ENCODE peak calls at places on chromosomes 13 and 19, in six cellular contexts. One of them, this sample, is unnamed.

GRCh38 chr13:49530452-49530851 is 34.7 kb downstream of the PHF11 start:
- DNase-seq in uterus: no peak
- DNase-seq in SK-N-SH: no peak
- DNase-seq in psoas muscle: no peak
- DNase-seq in dorsolateral prefrontal cortex: no peak
- DNase-seq in suprapubic skin: no peak
- DNase-seq in this sample: no peak

GRCh38 chr13:113207890-113208423 is 512 bp downstream of the PCID2 start:
- DNase-seq in dorsolateral prefrontal cortex: peak; percentile 17
- DNase-seq in psoas muscle: peak; percentile 43
- DNase-seq in SK-N-SH: no peak
- DNase-seq in suprapubic skin: no peak
- DNase-seq in uterus: no peak
- DNase-seq in this sample: peak; percentile 67

GRCh38 chr13:107968470-107968869 is 246.9 kb downstream of the LIG4 start:
- DNase-seq in psoas muscle: no peak
- DNase-seq in SK-N-SH: no peak
- DNase-seq in suprapubic skin: no peak
- DNase-seq in uterus: no peak
- DNase-seq in dorsolateral prefrontal cortex: no peak
- DNase-seq in this sample: no peak

GRCh38 chr19:11339254-11340098 is at the start of gene RAB3D:
- DNase-seq in suprapubic skin: peak; percentile 95
- DNase-seq in uterus: peak; percentile 94
- DNase-seq in dorsolateral prefrontal cortex: peak; percentile 88
- DNase-seq in SK-N-SH: peak; percentile 99
- DNase-seq in psoas muscle: peak; percentile 90
- DNase-seq in this sample: peak; percentile 93

GRCh38 chr13:79745141-79745540 is 264.2 kb downstream of the NDFIP2 start:
- DNase-seq in uterus: no peak
- DNase-seq in psoas muscle: no peak
- DNase-seq in dorsolateral prefrontal cortex: no peak
- DNase-seq in SK-N-SH: peak; percentile 9
- DNase-seq in suprapubic skin: no peak
- DNase-seq in this sample: no peak

GRCh38 chr19:18118420-18119242 is 21.1 kb downstream of the MAST3 start:
- DNase-seq in dorsolateral prefrontal cortex: peak; percentile 49
- DNase-seq in SK-N-SH: no peak
- DNase-seq in suprapubic skin: no peak
- DNase-seq in uterus: no peak
- DNase-seq in psoas muscle: no peak
- DNase-seq in this sample: no peak

GRCh38 chr13:45289936-45290563 is 50.9 kb downstream of the TPT1 start:
- DNase-seq in suprapubic skin: no peak
- DNase-seq in dorsolateral prefrontal cortex: no peak
- DNase-seq in psoas muscle: no peak
- DNase-seq in uterus: no peak
- DNase-seq in SK-N-SH: no peak
- DNase-seq in this sample: no peak

GRCh38 chr19:30083125-30083681 is 141.2 kb downstream of the URI1 start:
- DNase-seq in uterus: no peak
- DNase-seq in dorsolateral prefrontal cortex: no peak
- DNase-seq in psoas muscle: no peak
- DNase-seq in SK-N-SH: no peak
- DNase-seq in suprapubic skin: no peak
- DNase-seq in this sample: no peak

GRCh38 chr13:91368676-91369425 is 21.4 kb downstream of the MIR17HG start:
- DNase-seq in suprapubic skin: no peak
- DNase-seq in SK-N-SH: no peak
- DNase-seq in dorsolateral prefrontal cortex: no peak
- DNase-seq in uterus: no peak
- DNase-seq in psoas muscle: no peak
- DNase-seq in this sample: no peak

GRCh38 chr13:113974304-113975281 is 717 bp upstream of the C13orf46 start:
- DNase-seq in suprapubic skin: peak; percentile 56
- DNase-seq in SK-N-SH: no peak
- DNase-seq in dorsolateral prefrontal cortex: no peak
- DNase-seq in psoas muscle: peak; percentile 9
- DNase-seq in uterus: peak; percentile 13
- DNase-seq in this sample: peak; percentile 47

GRCh38 chr13:108433976-108434375 is 164.5 kb downstream of the TNFSF13B start:
- DNase-seq in SK-N-SH: no peak
- DNase-seq in uterus: no peak
- DNase-seq in dorsolateral prefrontal cortex: no peak
- DNase-seq in suprapubic skin: no peak
- DNase-seq in psoas muscle: no peak
- DNase-seq in this sample: no peak

GRCh38 chr13:112688560-112689497 is 1.0 kb upstream of the ATP11A start:
- DNase-seq in psoas muscle: no peak
- DNase-seq in suprapubic skin: peak; percentile 61
- DNase-seq in uterus: no peak
- DNase-seq in SK-N-SH: no peak
- DNase-seq in dorsolateral prefrontal cortex: peak; percentile 28
- DNase-seq in this sample: no peak

GRCh38 chr19:19280561-19280960 is 7.5 kb upstream of the TM6SF2 start:
- DNase-seq in suprapubic skin: no peak
- DNase-seq in SK-N-SH: no peak
- DNase-seq in uterus: no peak
- DNase-seq in psoas muscle: no peak
- DNase-seq in dorsolateral prefrontal cortex: peak; percentile 84
- DNase-seq in this sample: no peak

GRCh38 chr13:109700176-109700575 is 86.2 kb downstream of the IRS2 start:
- DNase-seq in psoas muscle: peak; percentile 49
- DNase-seq in suprapubic skin: no peak
- DNase-seq in uterus: no peak
- DNase-seq in dorsolateral prefrontal cortex: peak; percentile 29
- DNase-seq in SK-N-SH: peak; percentile 87
- DNase-seq in this sample: no peak

GRCh38 chr13:31051999-31052398 is 109.7 kb downstream of the HSPH1 start:
- DNase-seq in uterus: no peak
- DNase-seq in suprapubic skin: peak; percentile 19
- DNase-seq in dorsolateral prefrontal cortex: no peak
- DNase-seq in SK-N-SH: no peak
- DNase-seq in psoas muscle: no peak
- DNase-seq in this sample: no peak

GRCh38 chr19:38118176-38118575 is 105.8 kb downstream of the DPF1 start:
- DNase-seq in suprapubic skin: no peak
- DNase-seq in uterus: no peak
- DNase-seq in dorsolateral prefrontal cortex: no peak
- DNase-seq in psoas muscle: no peak
- DNase-seq in SK-N-SH: no peak
- DNase-seq in this sample: no peak

GRCh38 chr19:584240-585001 is 5.3 kb upstream of the HCN2 start:
- DNase-seq in uterus: peak; percentile 45
- DNase-seq in dorsolateral prefrontal cortex: peak; percentile 51
- DNase-seq in psoas muscle: peak; percentile 57
- DNase-seq in SK-N-SH: peak; percentile 95
- DNase-seq in suprapubic skin: peak; percentile 65
- DNase-seq in this sample: no peak

GRCh38 chr19:46727036-46727501 is 10.2 kb upstream of the PRKD2 start:
- DNase-seq in SK-N-SH: no peak
- DNase-seq in suprapubic skin: no peak
- DNase-seq in dorsolateral prefrontal cortex: peak; percentile 44
- DNase-seq in psoas muscle: no peak
- DNase-seq in uterus: no peak
- DNase-seq in this sample: no peak

GRCh38 chr19:42149447-42150202 is 17.4 kb upstream of the POU2F2 start:
- DNase-seq in SK-N-SH: peak; percentile 36
- DNase-seq in uterus: no peak
- DNase-seq in dorsolateral prefrontal cortex: no peak
- DNase-seq in psoas muscle: no peak
- DNase-seq in suprapubic skin: no peak
- DNase-seq in this sample: no peak

GRCh38 chr13:48449656-48450055 is 36.7 kb upstream of the LPAR6 start:
- DNase-seq in suprapubic skin: no peak
- DNase-seq in uterus: no peak
- DNase-seq in dorsolateral prefrontal cortex: no peak
- DNase-seq in psoas muscle: no peak
- DNase-seq in SK-N-SH: no peak
- DNase-seq in this sample: no peak

DNA sequence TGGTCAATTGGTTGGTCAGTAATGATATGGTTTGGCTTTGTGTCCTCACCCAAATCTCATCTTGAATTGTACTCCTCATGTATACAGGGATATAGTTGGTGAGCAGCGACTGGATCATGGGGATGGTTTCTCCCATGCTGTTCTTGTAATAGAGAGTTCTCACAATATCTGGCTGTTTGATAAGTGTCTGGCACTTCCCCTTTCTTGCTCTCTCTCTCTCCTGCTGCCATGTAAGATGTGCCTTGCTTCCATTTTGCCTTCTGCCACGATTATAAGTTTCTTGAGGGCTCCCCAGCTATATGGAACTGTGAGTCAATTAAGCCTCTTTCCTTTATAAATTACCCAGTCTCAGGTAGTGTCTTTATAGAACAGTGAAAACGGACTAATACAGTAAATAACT is 120.7 kb downstream of the TRPC4 start:
- DNase-seq in dorsolateral prefrontal cortex: no peak
- DNase-seq in suprapubic skin: no peak
- DNase-seq in uterus: no peak
- DNase-seq in psoas muscle: no peak
- DNase-seq in SK-N-SH: no peak
- DNase-seq in this sample: no peak
- H3K4me3 ChIP-seq in dorsolateral prefrontal cortex: no peak overlapping the region
- H3K4me3 ChIP-seq in suprapubic skin: no peak overlapping the region
- H3K4me3 ChIP-seq in uterus: no peak overlapping the region
- H3K4me3 ChIP-seq in psoas muscle: no peak overlapping the region
- H3K4me3 ChIP-seq in SK-N-SH: no peak overlapping the region
- H3K4me3 ChIP-seq in this sample: no peak overlapping the region

GRCh38 chr19:48239582-48240141 is 16.1 kb downstream of the CARD8 start:
- DNase-seq in psoas muscle: peak; percentile 20
- DNase-seq in uterus: no peak
- DNase-seq in suprapubic skin: no peak
- DNase-seq in dorsolateral prefrontal cortex: no peak
- DNase-seq in SK-N-SH: no peak
- DNase-seq in this sample: no peak

GRCh38 chr19:48246101-48246500 is 9.6 kb downstream of the CARD8 start:
- DNase-seq in uterus: no peak
- DNase-seq in psoas muscle: no peak
- DNase-seq in SK-N-SH: no peak
- DNase-seq in dorsolateral prefrontal cortex: no peak
- DNase-seq in suprapubic skin: no peak
- DNase-seq in this sample: no peak

GRCh38 chr19:48247212-48247611 is 8.5 kb downstream of the CARD8 start:
- DNase-seq in suprapubic skin: no peak
- DNase-seq in uterus: no peak
- DNase-seq in SK-N-SH: no peak
- DNase-seq in dorsolateral prefrontal cortex: no peak
- DNase-seq in psoas muscle: no peak
- DNase-seq in this sample: no peak

GRCh38 chr19:48248081-48248833 is 7.5 kb downstream of the CARD8 start:
- DNase-seq in uterus: no peak
- DNase-seq in suprapubic skin: no peak
- DNase-seq in SK-N-SH: no peak
- DNase-seq in psoas muscle: no peak
- DNase-seq in dorsolateral prefrontal cortex: no peak
- DNase-seq in this sample: no peak

DNA sequence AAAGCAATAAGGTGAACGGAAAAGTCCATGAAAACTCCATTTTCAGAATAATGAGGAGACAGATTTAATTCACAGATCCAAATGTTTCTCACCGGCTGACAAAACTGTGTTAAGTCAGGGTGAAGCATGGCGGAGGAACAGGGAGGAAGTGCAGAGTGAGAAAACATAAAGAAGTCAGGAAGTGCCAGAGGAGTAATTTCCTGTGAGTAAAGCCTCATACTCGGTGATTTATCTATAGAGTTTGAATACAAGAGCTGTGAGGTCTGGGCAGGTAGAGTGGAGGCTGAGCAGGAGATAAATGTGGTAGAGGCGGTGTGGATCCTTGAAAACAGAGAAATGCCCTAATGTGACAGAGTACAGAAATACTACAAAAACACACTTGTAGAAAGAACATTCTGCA is 11.4 kb downstream of the CARD8 start:
- DNase-seq in SK-N-SH: no peak
- DNase-seq in dorsolateral prefrontal cortex: no peak
- DNase-seq in suprapubic skin: no peak
- DNase-seq in psoas muscle: no peak
- DNase-seq in uterus: no peak
- DNase-seq in this sample: no peak
- H3K27ac ChIP-seq in SK-N-SH: no peak overlapping the region
- H3K27ac ChIP-seq in dorsolateral prefrontal cortex: no peak overlapping the region
- H3K27ac ChIP-seq in suprapubic skin: no peak overlapping the region
- H3K27ac ChIP-seq in psoas muscle: no peak overlapping the region
- H3K27ac ChIP-seq in uterus: no peak overlapping the region
- H3K27ac ChIP-seq in this sample: no peak overlapping the region

GRCh38 chr19:50722248-50723013 is 733 bp upstream of the CLEC11A start:
- DNase-seq in uterus: no peak
- DNase-seq in SK-N-SH: no peak
- DNase-seq in suprapubic skin: no peak
- DNase-seq in psoas muscle: no peak
- DNase-seq in dorsolateral prefrontal cortex: no peak
- DNase-seq in this sample: no peak
- H3K4me3 ChIP-seq in uterus: no peak overlapping the region
- H3K4me3 ChIP-seq in SK-N-SH: no peak overlapping the region
- H3K4me3 ChIP-seq in suprapubic skin: peak overlapping the region; percentile 61
- H3K4me3 ChIP-seq in psoas muscle: peak overlapping the region; percentile 25
- H3K4me3 ChIP-seq in dorsolateral prefrontal cortex: no peak overlapping the region
- H3K4me3 ChIP-seq in this sample: no peak overlapping the region

GRCh38 chr19:39998511-39998910 is 1.7 kb downstream of the ZNF546 start:
- DNase-seq in dorsolateral prefrontal cortex: no peak
- DNase-seq in uterus: no peak
- DNase-seq in suprapubic skin: no peak
- DNase-seq in SK-N-SH: no peak
- DNase-seq in psoas muscle: no peak
- DNase-seq in this sample: no peak

GRCh38 chr19:39996811-39997594 is at the start of gene ZNF546:
- DNase-seq in uterus: peak; percentile 88
- DNase-seq in SK-N-SH: peak; percentile 91
- DNase-seq in suprapubic skin: peak; percentile 94
- DNase-seq in psoas muscle: peak; percentile 92
- DNase-seq in dorsolateral prefrontal cortex: peak; percentile 95
- DNase-seq in this sample: peak; percentile 93

GRCh38 chr19:39996218-39996810 is 546 bp upstream of the ZNF546 start:
- DNase-seq in dorsolateral prefrontal cortex: peak; percentile 61
- DNase-seq in SK-N-SH: peak; percentile 62
- DNase-seq in psoas muscle: no peak
- DNase-seq in suprapubic skin: no peak
- DNase-seq in uterus: no peak
- DNase-seq in this sample: no peak

GRCh38 chr19:39995794-39996193 is 1.1 kb upstream of the ZNF546 start:
- DNase-seq in suprapubic skin: no peak
- DNase-seq in uterus: no peak
- DNase-seq in SK-N-SH: no peak
- DNase-seq in dorsolateral prefrontal cortex: no peak
- DNase-seq in psoas muscle: no peak
- DNase-seq in this sample: no peak

DNA sequence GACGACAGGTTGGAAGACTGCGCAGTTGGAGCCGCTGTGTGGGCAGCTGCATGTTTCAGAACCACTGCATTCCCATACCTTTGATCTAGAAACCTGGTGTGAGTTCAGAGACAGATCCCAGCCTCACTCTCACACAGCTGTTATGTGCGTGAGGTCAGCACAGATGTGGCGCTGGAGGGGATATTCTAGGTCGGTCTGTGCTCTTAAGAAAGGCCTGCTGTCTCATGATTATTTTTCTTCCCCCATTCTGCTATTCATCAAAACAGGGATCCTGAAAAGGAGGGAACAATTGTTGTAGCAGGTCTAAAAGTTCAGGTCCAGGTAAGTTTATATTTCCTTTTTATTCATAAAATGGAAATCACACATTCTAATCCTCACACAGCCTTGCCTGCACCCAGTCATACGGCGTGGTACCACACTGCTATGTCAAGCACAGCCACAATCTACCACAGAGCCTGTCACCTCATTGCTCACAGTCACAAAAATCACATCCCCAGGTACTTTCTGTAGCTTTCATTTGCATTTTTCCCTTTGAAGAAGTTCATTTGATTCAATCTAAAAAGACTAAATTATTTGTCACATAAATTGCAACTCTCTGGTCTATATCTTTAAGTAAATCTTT is 846 bp downstream of the ZNF546 start:
- DNase-seq in dorsolateral prefrontal cortex: no peak
- DNase-seq in uterus: no peak
- DNase-seq in psoas muscle: no peak
- DNase-seq in suprapubic skin: no peak
- DNase-seq in SK-N-SH: peak; percentile 37
- DNase-seq in this sample: no peak
- H3K27ac ChIP-seq in dorsolateral prefrontal cortex: peak overlapping the region; percentile 93
- H3K27ac ChIP-seq in uterus: peak overlapping the region; percentile 71
- H3K27ac ChIP-seq in psoas muscle: peak overlapping the region; percentile 86
- H3K27ac ChIP-seq in suprapubic skin: peak overlapping the region; percentile 72
- H3K27ac ChIP-seq in SK-N-SH: peak overlapping the region; percentile 85
- H3K27ac ChIP-seq in this sample: peak overlapping the region; percentile 57

This sample was measured in right lobe of liver.